ENCODE peak calls at places on chromosomes 16 and 17, in ten cellular contexts. M is ascending aorta; K is pons; B is hypothalamus; C is stimulated activated CD4-positive, alpha-beta T cell treated with anti-CD3 and anti-CD28 coated beads, Interleukin-1b, Interleukin-23, amount 100 ng/mL, for 1 hour; P is pancreas; U is HCT116; H is NCI-H1092; E is upper lobe of right lung; W is bronchial epithelial cell. R is an unnamed sample.

GRCh38 chr17:50511058-50511457 is 2.8 kb downstream of the MYCBPAP start:
- DNase-seq in P (no peak), U (no peak), C (no peak), E (no peak), B (no peak), K (no peak), M (no peak), H (no peak), W (peak; percentile 34), R (no peak)

GRCh38 chr17:33924105-33924504 is 331.0 kb upstream of the CCL2 start:
- DNase-seq in K (no peak), P (no peak), H (no peak), E (no peak), W (no peak), M (no peak), C (no peak), U (no peak), B (no peak), R (no peak)

GRCh38 chr17:27455914-27456680 is at the start of gene KSR1:
- DNase-seq in E (peak; percentile 94), H (peak; percentile 66), B (peak; percentile 47), C (peak; percentile 50), W (peak; percentile 21), P (peak; percentile 96), K (peak; percentile 87), M (peak; percentile 49), U (peak; percentile 22), R (peak; percentile 79)

GRCh38 chr17:77287432-77288068 is 146.8 kb downstream of the SEC14L1 start:
- DNase-seq in M (no peak), K (no peak), B (no peak), U (peak; percentile 92), C (no peak), H (peak; percentile 63), P (peak; percentile 69), W (peak; percentile 75), E (no peak), R (no peak)

GRCh38 chr17:76085731-76086366 is 6.9 kb downstream of the ZACN start:
- DNase-seq in M (no peak), W (no peak), P (no peak), B (no peak), K (no peak), E (no peak), H (no peak), U (no peak), C (no peak), R (no peak)

GRCh38 chr17:19659366-19660177 is 11.0 kb downstream of the ALDH3A2 start:
- DNase-seq in M (no peak), C (no peak), E (no peak), P (no peak), K (no peak), H (no peak), U (no peak), B (no peak), W (no peak), R (no peak)

GRCh38 chr17:68295086-68295485 is 3.8 kb downstream of the ARSG start:
- DNase-seq in P (no peak), K (no peak), E (no peak), C (no peak), H (no peak), U (no peak), B (no peak), W (no peak), M (no peak), R (no peak)

GRCh38 chr17:38667787-38668122 is 7.0 kb downstream of the EPOP start:
- DNase-seq in H (no peak), K (no peak), E (no peak), M (no peak), B (no peak), P (no peak), U (no peak), W (no peak), C (no peak), R (no peak)

GRCh38 chr16:71675380-71675779 is 49.1 kb downstream of the PHLPP2 start:
- DNase-seq in C (no peak), H (no peak), U (no peak), W (no peak), E (no peak), P (no peak), K (no peak), B (no peak), M (no peak), R (no peak)

GRCh38 chr16:57430955-57431354 is 16.2 kb downstream of the CIAPIN1 start:
- DNase-seq in P (no peak), W (no peak), E (no peak), U (no peak), K (no peak), C (no peak), H (no peak), B (no peak), M (no peak), R (no peak)

GRCh38 chr17:10172241-10172741 is 26.1 kb downstream of the GAS7 start:
- DNase-seq in P (no peak), C (no peak), W (no peak), U (no peak), M (no peak), E (no peak), B (no peak), H (no peak), K (peak; percentile 64), R (no peak)

GRCh38 chr16:86497551-86498021 is 12.7 kb upstream of the FOXF1 start:
- DNase-seq in C (no peak), B (no peak), P (no peak), K (no peak), U (no peak), E (no peak), W (no peak), H (no peak), M (no peak), R (no peak)

GRCh38 chr17:27524594-27524993 is 68.3 kb downstream of the KSR1 start:
- DNase-seq in U (no peak), K (no peak), H (no peak), B (no peak), P (no peak), M (no peak), C (no peak), E (no peak), W (no peak), R (no peak)

GRCh38 chr17:46167826-46168569 is 25.2 kb downstream of the KANSL1 start:
- DNase-seq in K (no peak), M (no peak), E (no peak), W (peak; percentile 48), U (no peak), H (no peak), P (no peak), B (no peak), C (no peak), R (no peak)

R was measured in hippocampal formation.